ENCODE peak calls at places on chromosome 22, in eight cellular contexts. F is transverse colon; P is kidney epithelial cell; W is AG04449; K is activated CD8-positive, alpha-beta memory T cell treated with anti-CD3 and anti-CD28 coated beads for 4 hours; D is activated CD8-positive, alpha-beta T cell treated with anti-CD3 and anti-CD28 coated beads for 36 hours; Q is NCI-H2081 treated with DMSO at 0.1 percent for 48 hours; M is HS-27A. O is an unnamed sample.

GRCh38 chr22:10780281-10780680 is 4747.7 kb upstream of the OR11H1 start:
- DNase-seq in F (no peak), P (no peak), W (no peak), K (no peak), D (no peak), Q (no peak), M (no peak), O (no peak)

GRCh38 chr22:50136431-50137047 is 34.0 kb upstream of the PANX2 start:
- DNase-seq in F (no peak), P (no peak), W (no peak), K (no peak), D (no peak), Q (no peak), M (no peak), O (no peak)

GRCh38 chr22:32204211-32204855 is 540 bp downstream of the RFPL2 start:
- DNase-seq in F (no peak), P (no peak), W (no peak), K (no peak), D (no peak), Q (no peak), M (no peak), O (no peak)

GRCh38 chr22:39967996-39968968 is 8.1 kb downstream of the TMA7B start:
- DNase-seq in F (no peak), P (no peak), W (no peak), K (no peak), D (no peak), Q (no peak), M (no peak), O (no peak)

GRCh38 chr22:30008401-30008800 is 71.9 kb upstream of the HORMAD2 start:
- DNase-seq in F (no peak), P (no peak), W (no peak), K (no peak), D (no peak), Q (no peak), M (no peak), O (no peak)

GRCh38 chr22:27105142-27106025 is 448.0 kb downstream of the MIAT start:
- DNase-seq in F (peak), P (no peak), W (peak), K (no peak), D (no peak), Q (no peak), M (peak), O (no peak)

GRCh38 chr22:27213291-27213690 is 555.9 kb downstream of the MIAT start:
- DNase-seq in F (no peak), P (no peak), W (no peak), K (no peak), D (no peak), Q (no peak), M (no peak), O (no peak)

GRCh38 chr22:39176067-39176621 is 23.7 kb upstream of the CBX7 start:
- DNase-seq in F (peak), P (no peak), W (no peak), K (no peak), D (no peak), Q (no peak), M (peak), O (no peak)

GRCh38 chr22:46766611-46767010 is 4.2 kb downstream of the TBC1D22A start:
- DNase-seq in F (no peak), P (no peak), W (no peak), K (no peak), D (no peak), Q (no peak), M (no peak), O (no peak)

GRCh38 chr22:45966320-45966891 is 10.6 kb downstream of the WNT7B start:
- DNase-seq in F (no peak), P (no peak), W (no peak), K (no peak), D (peak), Q (peak), M (no peak), O (peak)

GRCh38 chr22:16961477-16962186 is 46.4 kb downstream of the GAB4 start:
- DNase-seq in F (no peak), P (no peak), W (no peak), K (no peak), D (no peak), Q (no peak), M (no peak), O (no peak)

GRCh38 chr22:43481528-43482309 is 69.9 kb downstream of the MPPED1 start:
- DNase-seq in F (no peak), P (no peak), W (no peak), K (no peak), D (peak), Q (no peak), M (no peak), O (no peak)

GRCh38 chr22:50531546-50532352 is 1.9 kb upstream of the TYMP start:
- DNase-seq in F (peak), P (no peak), W (no peak), K (peak), D (peak), Q (no peak), M (no peak), O (no peak)

GRCh38 chr22:29308148-29308790 is 1.8 kb downstream of the GAS2L1 start:
- DNase-seq in F (no peak), P (no peak), W (no peak), K (no peak), D (no peak), Q (no peak), M (no peak), O (no peak)

GRCh38 chr22:47370448-47371262 is 608.2 kb downstream of the TBC1D22A start:
- DNase-seq in F (no peak), P (no peak), W (no peak), K (no peak), D (no peak), Q (no peak), M (no peak), O (no peak)

GRCh38 chr22:20602589-20603164 is 95.3 kb downstream of the MED15 start:
- DNase-seq in F (no peak), P (no peak), W (no peak), K (no peak), D (no peak), Q (no peak), M (no peak), O (no peak)

GRCh38 chr22:24807284-24807950 is 1.4 kb downstream of the SGSM1 start:
- DNase-seq in F (peak), P (no peak), W (no peak), K (no peak), D (no peak), Q (no peak), M (no peak), O (no peak)

GRCh38 chr22:35352214-35353111 is 28.4 kb upstream of the HMOX1 start:
- DNase-seq in F (peak), P (no peak), W (no peak), K (no peak), D (peak), Q (no peak), M (no peak), O (no peak)

GRCh38 chr22:37932821-37933578 is 20.4 kb downstream of the C22orf23 start:
- DNase-seq in F (no peak), P (no peak), W (no peak), K (no peak), D (no peak), Q (no peak), M (no peak), O (peak)

GRCh38 chr22:17234144-17234623 is 14.9 kb upstream of the ADA2 start:
- DNase-seq in F (no peak), P (no peak), W (no peak), K (no peak), D (no peak), Q (no peak), M (no peak), O (no peak)

GRCh38 chr22:43159484-43160178 is 8.3 kb downstream of the TSPO start:
- DNase-seq in F (peak), P (no peak), W (no peak), K (no peak), D (no peak), Q (no peak), M (no peak), O (no peak)

GRCh38 chr22:30918761-30919160 is 49.8 kb downstream of the MORC2 start:
- DNase-seq in F (no peak), P (no peak), W (no peak), K (no peak), D (no peak), Q (no peak), M (no peak), O (no peak)

GRCh38 chr22:50419116-50419515 is 55.7 kb downstream of the SBF1 start:
- DNase-seq in F (no peak), P (no peak), W (no peak), K (no peak), D (no peak), Q (no peak), M (no peak), O (no peak)

O was measured in NCI-H2107.